ENCODE peak calls at places on chromosomes 16 and 17, in ten cellular contexts. I is fibroblast of lung, E is stomach, M is neural crest cell, L is lower leg skin, N is AG09319, W is sigmoid colon, S is foreskin fibroblast, G is mucosa of descending colon, B is upper lobe of left lung. A is an unnamed sample.

GRCh38 chr17:13024526-13025263 is 6.9 kb upstream of the ELAC2 start:
- DNase-seq in W (no peak), G (peak; percentile 65), I (peak; percentile 30), M (peak; percentile 85), L (peak; percentile 91), S (peak; percentile 33), E (peak; percentile 73), N (no peak), B (peak; percentile 69), A (peak; percentile 87)

GRCh38 chr17:77228224-77229215 is 87.8 kb downstream of the SEC14L1 start:
- DNase-seq in E (no peak), I (no peak), N (no peak), W (no peak), L (no peak), B (no peak), M (no peak), S (no peak), G (no peak), A (no peak)

GRCh38 chr17:31492880-31493655 is 101.6 kb downstream of the RAB11FIP4 start:
- DNase-seq in G (peak; percentile 63), S (no peak), I (peak; percentile 25), N (no peak), W (no peak), E (peak; percentile 43), M (no peak), L (no peak), B (peak; percentile 84), A (no peak)

GRCh38 chr17:50372222-50372621 is 762 bp downstream of the MRPL27 start:
- DNase-seq in E (no peak), W (no peak), M (no peak), G (no peak), I (no peak), B (no peak), L (no peak), S (no peak), N (no peak), A (no peak)

GRCh38 chr16:52906271-52906670 is 146.4 kb downstream of the CHD9NB start:
- DNase-seq in S (no peak), W (no peak), E (no peak), G (no peak), I (no peak), M (no peak), L (no peak), B (no peak), N (no peak), A (no peak)

GRCh38 chr16:19583665-19584300 is 28.3 kb downstream of the VPS35L start:
- DNase-seq in B (peak; percentile 25), L (no peak), M (peak; percentile 24), G (peak; percentile 48), I (peak; percentile 48), E (peak; percentile 30), S (no peak), W (no peak), N (no peak), A (peak; percentile 34)

GRCh38 chr16:4152267-4152666 is 36.0 kb upstream of the ADCY9 start:
- DNase-seq in S (no peak), M (no peak), E (no peak), B (no peak), W (no peak), L (no peak), N (no peak), I (no peak), G (no peak), A (peak; percentile 61)

GRCh38 chr17:16997514-16998429 is 25.9 kb upstream of the TNFRSF13B start:
- DNase-seq in L (no peak), W (peak; percentile 35), S (no peak), E (no peak), M (no peak), G (no peak), I (no peak), N (no peak), B (no peak), A (no peak)

GRCh38 chr17:67245694-67246397 is 850 bp upstream of the HELZ start:
- DNase-seq in B (peak; percentile 43), N (no peak), G (peak; percentile 45), M (peak; percentile 38), L (peak; percentile 86), I (no peak), S (no peak), E (peak; percentile 46), W (no peak), A (peak; percentile 49)

GRCh38 chr17:72654746-72655145 is 437.7 kb downstream of the SLC39A11 start:
- DNase-seq in E (peak; percentile 34), M (no peak), B (no peak), I (no peak), N (no peak), W (no peak), G (no peak), L (no peak), S (no peak), A (no peak)

GRCh38 chr16:56860226-56861020 is 4.6 kb upstream of the SLC12A3 start:
- DNase-seq in N (no peak), B (no peak), W (no peak), L (no peak), I (peak; percentile 12), G (no peak), S (no peak), M (no peak), E (no peak), A (no peak)

GRCh38 chr17:39634384-39634871 is 2.5 kb upstream of the STARD3 start:
- DNase-seq in I (no peak), G (no peak), N (no peak), B (no peak), S (no peak), W (no peak), L (no peak), E (no peak), M (no peak), A (no peak)
- TF ChIP-seq CTCF in I (peak; percentile 68), G (peak; percentile 63), N (peak; percentile 70), B (peak; percentile 69), S (peak; percentile 69), W (peak; percentile 62), L (peak; percentile 27), E (no peak), M (peak; percentile 77), A (peak; percentile 83)

GRCh38 chr17:79147791-79148506 is 73.3 kb downstream of the ENGASE start:
- DNase-seq in N (no peak), M (no peak), B (no peak), L (no peak), I (no peak), G (no peak), S (no peak), W (no peak), E (no peak), A (no peak)
- TF ChIP-seq CTCF in N (no peak), M (no peak), B (no peak), L (no peak), I (no peak), G (no peak), S (no peak), W (no peak), E (no peak), A (no peak)

DNA sequence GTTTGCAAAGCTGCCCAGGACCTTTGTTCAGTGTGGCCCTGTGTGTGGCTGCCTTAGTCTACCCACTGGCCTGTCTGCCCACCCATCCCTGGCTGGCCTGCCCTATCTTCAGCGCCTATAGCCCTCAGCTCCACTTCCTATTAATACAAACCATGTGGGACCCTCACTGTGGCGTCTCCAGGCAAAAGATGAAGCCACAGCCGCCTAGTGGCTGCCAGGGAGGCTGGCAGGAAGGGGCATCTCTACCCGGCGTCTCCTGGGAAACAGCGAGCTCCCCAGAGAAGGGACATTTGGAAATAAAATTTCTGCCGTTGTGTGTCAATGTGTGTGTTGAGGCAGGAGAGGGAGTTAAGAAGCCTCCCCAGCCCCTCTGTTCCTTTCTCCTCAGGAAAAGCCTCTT is 31.5 kb downstream of the NEUROD2 start:
- DNase-seq in W (no peak), G (no peak), S (peak; percentile 14), L (no peak), M (peak; percentile 37), I (no peak), E (no peak), B (no peak), N (no peak), A (peak; percentile 51)
- TF ChIP-seq CTCF in W (no peak), G (no peak), S (peak; percentile 45), L (no peak), M (peak; percentile 64), I (peak; percentile 49), E (no peak), B (peak; percentile 18), N (peak; percentile 48), A (peak; percentile 62)

DNA sequence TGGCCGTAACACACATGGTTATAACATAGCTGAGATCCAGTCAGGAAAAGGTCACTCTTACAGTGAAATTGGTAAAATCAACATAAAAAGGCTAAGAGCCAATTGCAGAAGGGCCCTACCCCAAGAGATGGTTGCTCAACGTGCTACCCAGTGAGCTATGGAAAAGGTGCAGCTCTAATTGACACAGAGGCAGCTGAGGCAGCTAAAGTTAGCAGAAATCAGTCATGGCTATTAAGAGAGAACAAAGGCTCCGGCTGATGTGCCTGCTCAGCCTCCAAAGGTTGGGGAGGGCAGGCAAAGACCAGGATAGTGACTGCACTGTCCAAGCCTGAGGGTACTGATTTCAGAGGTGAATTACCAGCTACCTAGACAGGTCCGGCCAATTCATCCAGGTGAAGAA is 76.5 kb upstream of the ATP2A3 start:
- DNase-seq in I (no peak), N (no peak), S (no peak), W (no peak), M (no peak), E (no peak), B (no peak), L (no peak), G (no peak), A (no peak)
- TF ChIP-seq CTCF in I (no peak), N (no peak), S (no peak), W (no peak), M (no peak), E (no peak), B (no peak), L (no peak), G (no peak), A (no peak)

GRCh38 chr16:46482895-46483294 is 138.3 kb downstream of the SHCBP1 start:
- DNase-seq in M (no peak), W (no peak), N (no peak), G (no peak), L (no peak), B (no peak), E (no peak), S (no peak), I (no peak), A (no peak)
- TF ChIP-seq CTCF in M (no peak), W (no peak), N (no peak), G (no peak), L (no peak), B (no peak), E (no peak), S (no peak), I (no peak), A (no peak)

GRCh38 chr17:42163113-42163512 is 8.3 kb upstream of the RAB5C start:
- DNase-seq in L (no peak), E (no peak), N (no peak), W (no peak), S (no peak), G (no peak), B (no peak), I (no peak), M (no peak), A (no peak)
- TF ChIP-seq CTCF in L (no peak), E (no peak), N (peak; percentile 21), W (no peak), S (no peak), G (no peak), B (peak; percentile 22), I (peak; percentile 24), M (peak; percentile 50), A (peak; percentile 55)

GRCh38 chr17:20896153-20896649 is 146.6 kb downstream of the USP22 start:
- DNase-seq in E (peak; percentile 38), S (no peak), W (peak; percentile 70), G (no peak), M (no peak), I (no peak), B (no peak), N (no peak), L (no peak), A (no peak)
- TF ChIP-seq CTCF in E (no peak), S (no peak), W (no peak), G (no peak), M (no peak), I (no peak), B (no peak), N (no peak), L (no peak), A (no peak)

A was measured in glutamatergic neuron.